ENCODE peak calls at places on chromosomes 12 and 14, in ten cellular contexts. E is CD8-positive, alpha-beta T cell; R is pancreas; S is fibroblast of lung; B is upper lobe of right lung; J is suprapubic skin; D is left ventricle myocardium inferior; N is PC-9; X is IMR-90; I is lung. P is an unnamed sample.

GRCh38 chr14:93027810-93028723 is 87.7 kb downstream of the ITPK1 start:
- DNase-seq in X (no peak), N (no peak), I (no peak), J (no peak), S (no peak), E (no peak), B (no peak), D (no peak), R (no peak), P (no peak)

GRCh38 chr12:132804426-132804861 is 24.2 kb downstream of the GOLGA3 start:
- DNase-seq in I (no peak), E (no peak), J (no peak), B (no peak), N (peak; percentile 42), R (no peak), D (no peak), S (no peak), X (no peak), P (no peak)

GRCh38 chr12:53327435-53328042 is 6.1 kb upstream of the AAAS start:
- DNase-seq in B (no peak), X (no peak), R (no peak), N (no peak), I (no peak), E (no peak), D (no peak), J (no peak), S (no peak), P (no peak)

GRCh38 chr12:114240288-114240687 is 165.7 kb downstream of the TBX5 start:
- DNase-seq in R (no peak), D (no peak), B (no peak), N (no peak), X (no peak), I (no peak), E (no peak), J (no peak), S (no peak), P (no peak)

GRCh38 chr12:114186241-114187002 is 219.5 kb downstream of the TBX5 start:
- DNase-seq in B (no peak), R (no peak), E (no peak), D (no peak), I (no peak), S (no peak), X (no peak), J (no peak), N (no peak), P (no peak)

GRCh38 chr14:85366226-85366625 is 163.7 kb upstream of the FLRT2 start:
- DNase-seq in N (no peak), S (no peak), R (no peak), X (no peak), J (no peak), I (no peak), E (no peak), D (no peak), B (no peak), P (no peak)

GRCh38 chr12:37733856-37734255 is 582.7 kb upstream of the ALG10B start:
- DNase-seq in D (no peak), X (no peak), S (no peak), N (no peak), E (no peak), B (no peak), R (no peak), I (no peak), J (no peak), P (no peak)

GRCh38 chr14:55712505-55712904 is 132.5 kb downstream of the KTN1 start:
- DNase-seq in D (peak; percentile 64), J (no peak), I (no peak), B (no peak), S (no peak), N (no peak), E (no peak), R (no peak), X (no peak), P (peak; percentile 39)

GRCh38 chr14:51978566-51979398 is 10.6 kb upstream of the RTRAF start:
- DNase-seq in S (peak; percentile 59), B (peak; percentile 75), N (no peak), I (peak; percentile 79), D (peak; percentile 81), X (peak; percentile 79), R (peak; percentile 56), E (peak; percentile 90), J (peak; percentile 92), P (peak; percentile 83)

GRCh38 chr14:69092840-69093422 is 60.0 kb downstream of the DCAF5 start:
- DNase-seq in R (no peak), J (no peak), S (no peak), N (no peak), I (no peak), E (no peak), B (no peak), D (no peak), X (peak; percentile 32), P (no peak)
- H3K4me1 ChIP-seq in R (no peaks in the 10 kb centered on the region), J (peaks cover 21% of the 10 kb centered on the region), S (peaks cover 14% of the 10 kb centered on the region), N (peaks cover 15% of the 10 kb centered on the region), I (peaks cover 6% of the 10 kb centered on the region), E (no peaks in the 10 kb centered on the region), B (peaks cover 18% of the 10 kb centered on the region), D (peaks cover 16% of the 10 kb centered on the region), X (peaks cover 26% of the 10 kb centered on the region), P (peaks cover 18% of the 10 kb centered on the region)

GRCh38 chr12:124525455-124525854 is 42.0 kb downstream of the NCOR2 start:
- DNase-seq in B (no peak), E (no peak), J (no peak), R (no peak), S (no peak), D (peak; percentile 51), N (no peak), I (no peak), X (no peak), P (no peak)
- H3K36me3 ChIP-seq in B (no peaks in the 10 kb centered on the region), E (no peaks in the 10 kb centered on the region), J (no peaks in the 10 kb centered on the region), R (no peaks in the 10 kb centered on the region), S (no peaks in the 10 kb centered on the region), D (no peaks in the 10 kb centered on the region), N (no peaks in the 10 kb centered on the region), I (no peaks in the 10 kb centered on the region), X (no peaks in the 10 kb centered on the region), P (peaks cover 3% of the 10 kb centered on the region)

GRCh38 chr12:79688376-79689040 is 2.3 kb downstream of the PAWR start:
- DNase-seq in J (no peak), D (no peak), B (no peak), S (no peak), E (no peak), I (no peak), R (no peak), N (no peak), X (no peak), P (no peak)
- H3K27ac ChIP-seq in J (peak overlapping the region; percentile 93), D (no peak overlapping the region), B (peak overlapping the region; percentile 84), S (no peak overlapping the region), E (no peak overlapping the region), I (no peak overlapping the region), R (peak overlapping the region; percentile 91), N (peak overlapping the region; percentile 99), X (no peak overlapping the region), P (no peak overlapping the region)

DNA sequence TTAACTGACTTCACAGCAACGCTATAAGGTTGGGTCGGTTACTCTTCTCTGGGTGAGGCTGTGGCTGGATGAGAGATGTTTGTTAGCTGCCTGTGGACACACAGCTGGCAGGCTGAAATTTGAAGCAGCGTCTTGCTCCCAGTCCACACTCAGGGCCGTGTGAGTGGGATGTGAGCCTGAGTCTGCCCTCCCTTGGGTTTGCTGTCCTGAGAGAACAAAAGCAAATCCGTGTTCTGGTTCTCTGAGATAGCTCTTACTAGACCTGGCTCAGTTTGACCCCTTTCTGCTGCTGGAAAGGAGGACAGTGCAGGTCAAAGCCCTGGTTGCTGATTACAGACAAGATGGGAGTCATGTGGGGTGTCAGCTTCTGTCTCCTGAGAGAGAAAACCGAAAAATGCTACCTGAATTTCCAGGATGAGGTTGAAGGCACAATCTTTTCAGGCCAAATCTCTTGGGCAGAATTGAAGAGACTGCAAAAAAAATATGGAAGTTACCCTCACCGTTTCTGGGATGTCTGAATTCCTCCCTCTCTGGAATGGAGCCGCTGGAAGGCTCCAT is 270.8 kb downstream of the ZFP36L1 start:
- DNase-seq in N (no peak), B (no peak), I (no peak), J (peak; percentile 54), X (no peak), E (no peak), S (no peak), R (no peak), D (no peak), P (no peak)
- H3K4me1 ChIP-seq in N (peaks cover 52% of the 10 kb centered on the region), B (peaks cover 31% of the 10 kb centered on the region), I (peaks cover 24% of the 10 kb centered on the region), J (peaks cover 93% of the 10 kb centered on the region), X (peaks cover 9% of the 10 kb centered on the region), E (peaks cover 21% of the 10 kb centered on the region), S (peaks cover 23% of the 10 kb centered on the region), R (peaks cover 55% of the 10 kb centered on the region), D (peaks cover 72% of the 10 kb centered on the region), P (peaks cover 73% of the 10 kb centered on the region)

GRCh38 chr14:106222736-106223135 is 696.4 kb downstream of the TMEM121 start:
- DNase-seq in B (no peak), J (no peak), I (no peak), S (no peak), D (no peak), X (no peak), R (no peak), E (no peak), N (no peak), P (no peak)

GRCh38 chr14:106228541-106229158 is 702.3 kb downstream of the TMEM121 start:
- DNase-seq in I (no peak), N (no peak), X (no peak), D (no peak), B (no peak), J (no peak), R (no peak), S (no peak), E (peak; percentile 44), P (no peak)

GRCh38 chr14:106227793-106228192 is 701.4 kb downstream of the TMEM121 start:
- DNase-seq in R (no peak), B (no peak), I (no peak), E (no peak), D (no peak), N (no peak), X (no peak), J (no peak), S (no peak), P (no peak)

DNA sequence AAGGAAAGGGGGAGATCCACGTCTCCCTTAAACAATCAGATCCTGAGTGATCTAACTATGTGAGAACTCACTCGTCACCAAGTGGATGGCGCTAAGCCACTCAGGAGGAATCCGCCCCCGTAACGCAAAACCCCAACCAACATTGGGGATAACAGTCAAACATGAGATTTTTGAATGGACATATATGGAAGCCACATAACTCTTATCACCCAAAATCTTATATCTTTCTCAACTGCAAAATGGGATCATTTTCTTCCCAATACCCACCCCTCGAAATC is 698.2 kb downstream of the TMEM121 start:
- DNase-seq in X (no peak), S (no peak), R (no peak), D (no peak), N (no peak), E (no peak), J (no peak), B (no peak), I (no peak), P (no peak)
- H3K36me3 ChIP-seq in X (no peaks in the 10 kb centered on the region), S (no peaks in the 10 kb centered on the region), R (no peaks in the 10 kb centered on the region), D (no peaks in the 10 kb centered on the region), N (no peaks in the 10 kb centered on the region), E (no peaks in the 10 kb centered on the region), J (no peaks in the 10 kb centered on the region), B (no peaks in the 10 kb centered on the region), I (no peaks in the 10 kb centered on the region), P (no peaks in the 10 kb centered on the region)

GRCh38 chr12:123941000-123941399 is 31.6 kb downstream of the CCDC92 start:
- DNase-seq in S (no peak), R (no peak), B (no peak), D (no peak), N (no peak), I (no peak), J (no peak), X (no peak), E (no peak), P (no peak)
- H3K27ac ChIP-seq in S (no peak overlapping the region), R (no peak overlapping the region), B (no peak overlapping the region), D (no peak overlapping the region), N (no peak overlapping the region), I (no peak overlapping the region), J (no peak overlapping the region), X (no peak overlapping the region), E (no peak overlapping the region), P (no peak overlapping the region)